ENCODE peak calls at places on chromosomes 11 and 22, in ten cellular contexts. R is neuronal stem cell, A is brain microvascular endothelial cell, Q is vagina, V is psoas muscle, M is fibroblast of lung, P is right atrium auricular region, L is pancreas, D is HCT116, O is tibial nerve. T is an unnamed sample.

GRCh38 chr11:27041141-27041869 is 690 bp downstream of the BBOX1 start:
- DNase-seq in R (peak), A (no peak), Q (no peak), V (no peak), M (no peak), P (no peak), L (no peak), D (no peak), O (no peak), T (no peak)

GRCh38 chr11:130999086-130999485 is 82.8 kb upstream of the SNX19 start:
- DNase-seq in R (no peak), A (peak), Q (no peak), V (no peak), M (peak), P (no peak), L (no peak), D (no peak), O (no peak), T (no peak)

GRCh38 chr11:9144828-9145227 is 53.4 kb upstream of the SCUBE2 start:
- DNase-seq in R (no peak), A (no peak), Q (no peak), V (no peak), M (peak), P (no peak), L (no peak), D (no peak), O (no peak), T (no peak)

GRCh38 chr11:86948733-86949132 is 6.5 kb downstream of the FZD4 start:
- DNase-seq in R (no peak), A (no peak), Q (no peak), V (no peak), M (no peak), P (no peak), L (no peak), D (no peak), O (no peak), T (no peak)

GRCh38 chr11:105224859-105225258 is 85.3 kb upstream of the CARD18 start:
- DNase-seq in R (no peak), A (no peak), Q (no peak), V (no peak), M (no peak), P (no peak), L (no peak), D (no peak), O (no peak), T (no peak)

GRCh38 chr11:3939651-3940190 is 84.3 kb downstream of the STIM1 start:
- DNase-seq in R (no peak), A (no peak), Q (no peak), V (no peak), M (peak), P (no peak), L (no peak), D (no peak), O (no peak), T (no peak)

GRCh38 chr11:13963949-13964770 is 1.6 kb downstream of the SPON1 start:
- DNase-seq in R (no peak), A (no peak), Q (no peak), V (no peak), M (no peak), P (no peak), L (no peak), D (no peak), O (no peak), T (peak)

GRCh38 chr11:33724644-33725035 is 11.6 kb downstream of the CD59 start:
- DNase-seq in R (no peak), A (no peak), Q (no peak), V (no peak), M (peak), P (no peak), L (no peak), D (no peak), O (peak), T (peak)

GRCh38 chr22:22359465-22359864 is 114.9 kb downstream of the VPREB1 start:
- DNase-seq in R (no peak), A (no peak), Q (no peak), V (no peak), M (no peak), P (no peak), L (no peak), D (no peak), O (no peak), T (no peak)

GRCh38 chr22:40844951-40845350 is 11.5 kb downstream of the ST13 start:
- DNase-seq in R (no peak), A (no peak), Q (no peak), V (no peak), M (no peak), P (no peak), L (no peak), D (no peak), O (no peak), T (no peak)

GRCh38 chr11:4454031-4454430 is 4.9 kb downstream of the OR52K2 start:
- DNase-seq in R (no peak), A (no peak), Q (no peak), V (no peak), M (no peak), P (no peak), L (no peak), D (no peak), O (no peak), T (no peak)

GRCh38 chr11:34314176-34314575 is 43.6 kb downstream of the ABTB2 start:
- DNase-seq in R (no peak), A (no peak), Q (no peak), V (no peak), M (no peak), P (no peak), L (no peak), D (no peak), O (no peak), T (no peak)

GRCh38 chr22:29219881-29220670 is 14.4 kb downstream of the EMID1 start:
- DNase-seq in R (no peak), A (no peak), Q (no peak), V (no peak), M (no peak), P (no peak), L (no peak), D (no peak), O (no peak), T (no peak)

DNA sequence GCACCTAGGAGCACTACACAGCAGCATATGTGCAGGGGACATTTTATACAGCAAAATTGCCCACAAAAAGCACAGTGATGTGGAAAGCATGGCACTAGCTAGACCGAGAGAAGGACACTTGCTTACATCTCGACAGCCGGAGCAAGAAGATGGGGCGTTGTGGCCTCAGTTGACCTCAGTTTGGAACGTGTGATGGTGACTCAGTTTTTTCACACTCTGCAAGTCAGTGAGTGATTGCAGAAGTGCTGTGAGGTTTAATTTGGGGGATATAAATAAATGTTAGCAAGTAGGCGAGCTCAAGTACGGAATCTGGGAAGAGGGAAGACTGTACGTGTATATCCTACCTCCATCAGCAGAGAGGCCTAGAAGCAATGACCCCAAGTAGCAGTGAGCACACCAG is 23.3 kb downstream of the LRP5 start:
- DNase-seq in R (no peak), A (no peak), Q (no peak), V (no peak), M (no peak), P (no peak), L (no peak), D (no peak), O (no peak), T (no peak)
- H3K27ac ChIP-seq in R (no peak), A (no peak), Q (no peak), V (no peak), M (no peak), P (peak), L (no peak), D (no peak), O (no peak), T (no peak)

DNA sequence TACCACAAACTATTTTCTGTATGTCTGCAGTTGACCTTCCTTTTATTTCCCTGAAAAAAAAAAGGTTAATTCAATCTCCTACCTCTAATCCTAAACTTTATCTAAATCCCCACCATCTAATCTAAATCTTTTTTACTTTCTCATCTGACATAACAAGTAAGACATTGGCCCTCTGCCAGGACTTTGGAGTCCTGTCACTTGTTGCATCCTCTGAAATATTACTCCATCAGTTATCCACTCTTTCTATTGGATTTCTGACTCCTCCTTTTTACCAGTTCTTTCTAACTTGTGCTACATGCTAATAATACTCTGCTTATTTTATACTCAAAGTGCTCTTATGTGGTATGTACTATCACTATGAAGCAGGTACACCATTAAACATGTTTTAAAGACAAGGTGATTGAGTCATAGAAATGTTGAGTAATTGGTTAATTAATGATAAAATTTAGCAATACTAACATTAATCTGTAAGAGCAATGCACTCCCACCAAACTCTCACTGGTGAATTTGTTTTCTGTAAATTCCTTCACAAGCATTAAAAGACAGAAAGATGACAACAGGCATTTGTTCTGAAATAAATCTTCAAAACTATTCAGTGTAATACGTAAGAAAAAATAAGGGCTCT is 914.2 kb upstream of the RAG2 start:
- DNase-seq in R (no peak), A (no peak), Q (no peak), V (no peak), M (no peak), P (no peak), L (no peak), D (no peak), O (no peak), T (no peak)
- H3K27ac ChIP-seq in R (no peak), A (no peak), Q (no peak), V (no peak), M (no peak), P (no peak), L (no peak), D (no peak), O (no peak), T (no peak)

DNA sequence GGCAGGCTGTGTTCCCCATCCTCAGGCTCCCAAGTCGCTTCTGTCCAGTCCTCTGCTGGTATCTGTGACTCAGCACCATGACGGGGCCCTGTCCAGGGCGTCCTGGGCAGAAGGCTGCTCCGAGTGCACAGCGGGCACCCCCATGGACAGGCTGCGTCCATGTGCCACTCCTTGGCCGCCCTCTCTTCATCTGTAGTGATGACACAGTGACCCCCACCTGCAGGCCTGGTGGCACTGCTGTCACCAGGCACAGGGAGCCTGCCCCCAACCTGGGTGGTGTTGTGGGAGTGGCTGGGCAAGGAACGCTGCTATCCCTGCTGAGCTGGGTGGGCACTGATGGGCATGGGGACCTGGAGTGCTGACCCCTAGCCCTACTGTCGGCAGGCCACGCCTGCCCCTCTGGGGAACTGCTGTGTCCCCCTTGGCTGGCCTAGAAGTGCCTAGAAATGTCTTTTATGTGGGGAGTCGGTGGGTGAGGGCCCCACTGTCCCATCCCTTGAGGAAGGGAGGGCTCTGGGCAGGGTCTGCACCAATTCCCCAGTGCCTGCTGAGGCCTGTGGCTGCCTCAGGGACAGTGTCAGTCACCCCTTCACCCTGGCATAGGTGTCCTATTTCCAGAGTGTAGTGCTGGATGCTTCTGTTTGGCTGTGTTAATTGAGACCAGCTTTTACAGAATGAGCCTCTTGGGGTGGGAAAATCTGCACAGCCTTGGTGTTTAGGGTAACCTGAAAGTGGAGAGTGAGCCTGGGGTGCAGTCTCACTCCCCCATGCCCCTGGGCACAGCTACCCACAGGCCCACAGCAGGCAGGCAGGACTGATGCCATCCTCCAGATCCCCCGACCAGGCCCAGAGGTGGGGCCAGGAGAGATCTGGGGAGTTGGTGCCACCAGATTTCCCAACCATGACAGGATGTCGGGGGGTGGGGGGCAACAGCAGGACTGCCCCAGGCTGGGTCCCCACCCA is 34.5 kb downstream of the RTN4R start:
- DNase-seq in R (no peak), A (no peak), Q (no peak), V (no peak), M (no peak), P (no peak), L (no peak), D (no peak), O (no peak), T (no peak)
- H3K27ac ChIP-seq in R (no peak), A (no peak), Q (no peak), V (no peak), M (no peak), P (no peak), L (no peak), D (no peak), O (no peak), T (no peak)

DNA sequence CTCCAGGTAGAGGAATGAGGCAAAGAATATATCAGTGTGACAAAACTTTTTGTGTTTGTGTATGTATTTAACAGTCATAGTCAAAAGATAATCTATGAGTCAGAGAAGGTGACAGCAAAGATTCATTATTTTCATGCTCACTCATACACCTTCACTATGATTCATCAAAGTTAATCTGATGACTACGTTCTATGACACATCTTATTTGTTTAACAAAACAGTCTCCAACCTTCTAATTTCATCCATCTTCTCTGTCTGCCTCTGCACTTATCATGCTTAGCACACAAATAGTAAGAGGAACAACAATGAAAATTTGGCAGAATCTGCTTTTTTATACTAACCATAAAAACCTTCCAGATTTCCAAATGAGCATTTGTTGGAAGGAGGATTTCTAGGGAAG is 568.9 kb downstream of the LUZP2 start:
- DNase-seq in R (no peak), A (no peak), Q (no peak), V (no peak), M (peak), P (no peak), L (no peak), D (no peak), O (no peak), T (no peak)
- H3K27ac ChIP-seq in R (no peak), A (no peak), Q (no peak), V (no peak), M (no peak), P (no peak), L (no peak), D (no peak), O (no peak), T (no peak)

GRCh38 chr11:121687961-121688566 is 235.3 kb upstream of the SORL1-AS1 start:
- DNase-seq in R (no peak), A (peak), Q (no peak), V (no peak), M (peak), P (no peak), L (no peak), D (no peak), O (no peak), T (no peak)
- H3K27ac ChIP-seq in R (no peak), A (no peak), Q (no peak), V (no peak), M (no peak), P (no peak), L (peak), D (peak), O (no peak), T (no peak)

DNA sequence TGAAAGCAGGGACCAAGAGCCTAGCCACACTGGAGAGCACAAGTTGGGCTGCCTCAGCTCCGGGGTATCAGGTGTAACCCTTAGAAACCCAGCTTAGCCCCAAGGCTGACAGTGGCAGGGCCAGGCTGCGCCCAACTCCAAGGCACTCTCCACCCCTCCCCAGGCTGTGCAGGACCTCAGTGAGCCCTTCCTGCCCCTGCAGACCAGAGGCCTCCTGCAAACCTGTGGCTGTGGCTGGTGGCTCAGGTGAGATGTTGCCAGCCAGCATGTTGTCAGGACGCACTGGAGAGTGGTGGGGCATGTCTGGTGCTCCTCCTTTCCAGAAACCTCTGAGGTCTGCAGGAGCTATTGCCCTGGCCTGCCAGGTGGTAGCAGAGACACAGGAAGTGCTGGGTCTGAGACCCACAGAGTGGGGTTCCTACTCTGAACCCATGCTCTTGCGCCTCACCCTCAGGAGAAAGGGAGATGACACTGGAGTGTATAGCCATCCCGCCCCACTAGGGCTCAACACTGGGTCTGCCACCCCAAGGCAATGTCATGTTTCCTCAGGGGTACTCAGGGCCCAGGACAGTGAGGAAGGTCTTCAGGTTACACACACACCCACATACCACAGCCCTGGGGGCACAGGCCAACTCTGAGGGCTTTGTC is 2.4 kb upstream of the SCARF2 start:
- DNase-seq in R (no peak), A (no peak), Q (no peak), V (peak), M (no peak), P (no peak), L (no peak), D (no peak), O (no peak), T (no peak)
- H3K27ac ChIP-seq in R (no peak), A (no peak), Q (no peak), V (no peak), M (no peak), P (no peak), L (no peak), D (no peak), O (no peak), T (no peak)

GRCh38 chr11:118615282-118615979 is 8.0 kb downstream of the PHLDB1 start:
- DNase-seq in R (peak), A (no peak), Q (no peak), V (peak), M (peak), P (no peak), L (no peak), D (no peak), O (no peak), T (peak)
- H3K27ac ChIP-seq in R (peak), A (no peak), Q (peak), V (no peak), M (peak), P (peak), L (no peak), D (no peak), O (peak), T (no peak)

GRCh38 chr22:17471901-17472566 is 91.3 kb upstream of the SLC25A18 start:
- DNase-seq in R (peak), A (no peak), Q (no peak), V (no peak), M (no peak), P (no peak), L (no peak), D (no peak), O (no peak), T (no peak)
- H3K27ac ChIP-seq in R (peak), A (no peak), Q (no peak), V (peak), M (no peak), P (no peak), L (no peak), D (no peak), O (no peak), T (no peak)

GRCh38 chr11:128496684-128497056 is 90.7 kb downstream of the ETS1 start:
- DNase-seq in R (no peak), A (no peak), Q (no peak), V (peak), M (no peak), P (peak), L (no peak), D (no peak), O (no peak), T (peak)

GRCh38 chr11:128498846-128499245 is 88.5 kb downstream of the ETS1 start:
- DNase-seq in R (no peak), A (peak), Q (no peak), V (no peak), M (peak), P (no peak), L (no peak), D (no peak), O (no peak), T (no peak)

GRCh38 chr11:128499613-128500213 is 87.6 kb downstream of the ETS1 start:
- DNase-seq in R (no peak), A (no peak), Q (no peak), V (no peak), M (no peak), P (no peak), L (no peak), D (no peak), O (no peak), T (no peak)

GRCh38 chr11:128496249-128496648 is 91.1 kb downstream of the ETS1 start:
- DNase-seq in R (no peak), A (no peak), Q (no peak), V (no peak), M (no peak), P (no peak), L (no peak), D (no peak), O (no peak), T (no peak)

GRCh38 chr11:128497057-128497957 is 90.1 kb downstream of the ETS1 start:
- DNase-seq in R (no peak), A (peak), Q (no peak), V (peak), M (peak), P (no peak), L (peak), D (peak), O (peak), T (peak)
- H3K27ac ChIP-seq in R (no peak), A (peak), Q (peak), V (peak), M (peak), P (peak), L (peak), D (peak), O (peak), T (peak)

T was measured in adrenal gland.